ENCODE peak calls at places on chromosomes 13 and 19, in six cellular contexts. S is neuronal stem cell, H is HepG2, C is transverse colon, P is A549, L is ascending aorta. W is an unnamed sample.

GRCh38 chr19:17605761-17606745 is 50.6 kb downstream of the COLGALT1 start:
- DNase-seq in P (peak; percentile 72), L (peak; percentile 29), H (peak; percentile 80), S (peak; percentile 93), C (peak; percentile 72), W (peak; percentile 82)

GRCh38 chr19:17424743-17425365 is 5.0 kb downstream of the MVB12A start:
- DNase-seq in S (peak; percentile 76), H (no peak), L (no peak), P (no peak), C (no peak), W (peak; percentile 29)

GRCh38 chr19:45117666-45118065 is 24.7 kb downstream of the PPP1R37 start:
- DNase-seq in L (no peak), H (no peak), S (no peak), C (no peak), P (no peak), W (no peak)

GRCh38 chr19:43780706-43781525 is at the start of gene KCNN4:
- DNase-seq in P (peak; percentile 77), L (no peak), S (no peak), H (no peak), C (peak; percentile 88), W (no peak)

GRCh38 chr13:20136781-20137703 is 23.8 kb downstream of the GJA3 start:
- DNase-seq in L (no peak), S (no peak), C (peak; percentile 67), P (peak; percentile 54), H (peak; percentile 37), W (peak; percentile 44)

GRCh38 chr13:66237411-66238062 is 992.6 kb downstream of the PCDH9 start:
- DNase-seq in P (no peak), S (peak; percentile 60), L (no peak), H (no peak), C (no peak), W (no peak)

GRCh38 chr19:40611096-40611495 is 9.9 kb downstream of the LTBP4 start:
- DNase-seq in S (no peak), H (no peak), C (peak; percentile 64), L (no peak), P (no peak), W (no peak)

GRCh38 chr19:31204115-31204514 is 145.1 kb downstream of the TSHZ3 start:
- DNase-seq in S (no peak), P (no peak), H (no peak), C (no peak), L (no peak), W (no peak)

GRCh38 chr19:34523408-34523807 is 41.9 kb downstream of the WTIP start:
- DNase-seq in P (no peak), L (no peak), S (no peak), H (no peak), C (no peak), W (no peak)

GRCh38 chr19:40403262-40403984 is 9.8 kb downstream of the PRX start:
- DNase-seq in S (peak; percentile 91), P (peak; percentile 100), H (peak; percentile 84), L (peak; percentile 63), C (peak; percentile 95), W (peak; percentile 66)

GRCh38 chr19:18292810-18293641 is 11.6 kb upstream of the JUND start:
- DNase-seq in P (peak; percentile 71), H (peak; percentile 75), L (peak; percentile 49), C (peak; percentile 79), S (peak; percentile 82), W (peak; percentile 34)

GRCh38 chr19:7888145-7888825 is at the start of gene LRRC8E:
- DNase-seq in H (peak; percentile 59), P (peak; percentile 62), L (no peak), S (peak; percentile 63), C (peak; percentile 79), W (no peak)
- H3K4me3 ChIP-seq in H (peak within 1 kb of the TSS; percentile 93), P (peak within 1 kb of the TSS; percentile 71), L (peak within 1 kb of the TSS; percentile 40), S (no peak within 1 kb of the TSS), C (peak within 1 kb of the TSS; percentile 43), W (no peak within 1 kb of the TSS)

GRCh38 chr19:29687244-29687896 is 22.1 kb downstream of the PLEKHF1 start:
- DNase-seq in L (no peak), H (no peak), S (no peak), P (no peak), C (no peak), W (no peak)

GRCh38 chr19:29683009-29683408 is 17.7 kb downstream of the PLEKHF1 start:
- DNase-seq in L (no peak), H (peak; percentile 15), C (no peak), S (peak; percentile 51), P (no peak), W (no peak)

GRCh38 chr19:29687897-29688728 is 22.9 kb downstream of the PLEKHF1 start:
- DNase-seq in L (no peak), S (no peak), P (no peak), H (no peak), C (no peak), W (no peak)

GRCh38 chr19:29685326-29685725 is 20.1 kb downstream of the PLEKHF1 start:
- DNase-seq in C (no peak), P (no peak), S (no peak), H (no peak), L (no peak), W (no peak)

GRCh38 chr19:29686285-29686805 is 21.1 kb downstream of the PLEKHF1 start:
- DNase-seq in L (no peak), H (no peak), C (no peak), S (no peak), P (no peak), W (no peak)
- H3K4me1 ChIP-seq in L (peaks cover 4% of the 10 kb centered on the region), H (peaks cover 9% of the 10 kb centered on the region), C (no peaks in the 10 kb centered on the region), S (peaks cover 14% of the 10 kb centered on the region), P (peaks cover 14% of the 10 kb centered on the region), W (peaks cover 14% of the 10 kb centered on the region)

DNA sequence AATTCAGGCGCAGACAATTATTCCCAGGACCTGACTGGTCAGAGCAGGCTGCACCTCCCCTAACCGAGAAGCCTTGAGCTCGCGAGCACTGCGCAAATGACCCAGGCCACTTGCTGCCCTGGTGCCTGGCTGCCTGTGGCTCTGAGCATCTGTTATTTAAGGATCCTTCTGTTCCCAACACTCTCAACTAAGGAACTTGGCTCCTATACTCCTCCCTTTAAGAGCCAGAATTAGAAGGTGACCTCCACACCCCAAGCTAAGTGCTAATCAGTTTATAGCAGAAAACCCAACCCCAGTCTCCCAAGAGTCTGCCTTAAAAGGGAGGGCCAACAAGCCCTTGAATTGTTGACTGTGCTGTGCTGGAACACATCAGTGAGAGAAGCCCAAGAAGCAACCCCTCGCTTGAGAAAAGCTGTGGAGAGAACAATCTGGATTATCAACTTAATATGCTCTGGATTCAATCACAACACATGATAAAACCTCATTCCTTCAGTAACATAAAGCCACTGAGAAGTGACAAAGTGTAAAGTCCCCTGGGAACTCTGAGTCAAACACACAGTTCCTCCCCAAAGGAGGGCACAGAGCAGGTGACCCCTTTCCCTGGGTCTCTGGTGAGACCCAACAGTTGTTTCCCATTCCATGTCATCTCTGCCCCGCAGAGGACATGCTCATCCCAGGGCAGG is 14.6 kb downstream of the AKAP8L start:
- DNase-seq in L (no peak), C (no peak), P (no peak), H (no peak), S (no peak), W (no peak)
- H3K4me3 ChIP-seq in L (no peak overlapping the region), C (no peak overlapping the region), P (no peak overlapping the region), H (no peak overlapping the region), S (no peak overlapping the region), W (no peak overlapping the region)

GRCh38 chr13:113008841-113009240 is 39.8 kb downstream of the MCF2L start:
- DNase-seq in C (no peak), L (no peak), P (no peak), S (no peak), H (no peak), W (no peak)
- H3K4me1 ChIP-seq in C (no peaks in the 10 kb centered on the region), L (no peaks in the 10 kb centered on the region), P (no peaks in the 10 kb centered on the region), S (peaks cover 4% of the 10 kb centered on the region), H (peaks cover 61% of the 10 kb centered on the region), W (peaks cover 7% of the 10 kb centered on the region)

GRCh38 chr13:94329754-94330551 is 149.5 kb downstream of the DCT start:
- DNase-seq in P (peak; percentile 15), C (no peak), H (peak; percentile 28), S (no peak), L (no peak), W (no peak)
- H3K4me3 ChIP-seq in P (no peak overlapping the region), C (no peak overlapping the region), H (no peak overlapping the region), S (no peak overlapping the region), L (no peak overlapping the region), W (no peak overlapping the region)

GRCh38 chr13:40732658-40733057 is 38.3 kb downstream of the MRPS31 start:
- DNase-seq in L (no peak), C (no peak), P (no peak), H (no peak), S (no peak), W (no peak)
- H3K4me1 ChIP-seq in L (no peaks in the 10 kb centered on the region), C (no peaks in the 10 kb centered on the region), P (no peaks in the 10 kb centered on the region), H (no peaks in the 10 kb centered on the region), S (no peaks in the 10 kb centered on the region), W (no peaks in the 10 kb centered on the region)

GRCh38 chr19:1238373-1239303 is 833 bp upstream of the CBARP start:
- DNase-seq in L (no peak), C (no peak), S (no peak), P (no peak), H (no peak), W (no peak)
- H3K4me3 ChIP-seq in L (peak overlapping the region; percentile 47), C (no peak overlapping the region), S (peak overlapping the region; percentile 69), P (peak overlapping the region; percentile 63), H (peak overlapping the region; percentile 59), W (no peak overlapping the region)

GRCh38 chr13:41643502-41643901 is 186.2 kb downstream of the RGCC start:
- DNase-seq in S (no peak), L (no peak), P (no peak), C (no peak), H (no peak), W (no peak)
- H3K4me1 ChIP-seq in S (peaks cover 27% of the 10 kb centered on the region), L (peaks cover 6% of the 10 kb centered on the region), P (peaks cover 53% of the 10 kb centered on the region), C (peaks cover 11% of the 10 kb centered on the region), H (peaks cover 73% of the 10 kb centered on the region), W (no peaks in the 10 kb centered on the region)

DNA sequence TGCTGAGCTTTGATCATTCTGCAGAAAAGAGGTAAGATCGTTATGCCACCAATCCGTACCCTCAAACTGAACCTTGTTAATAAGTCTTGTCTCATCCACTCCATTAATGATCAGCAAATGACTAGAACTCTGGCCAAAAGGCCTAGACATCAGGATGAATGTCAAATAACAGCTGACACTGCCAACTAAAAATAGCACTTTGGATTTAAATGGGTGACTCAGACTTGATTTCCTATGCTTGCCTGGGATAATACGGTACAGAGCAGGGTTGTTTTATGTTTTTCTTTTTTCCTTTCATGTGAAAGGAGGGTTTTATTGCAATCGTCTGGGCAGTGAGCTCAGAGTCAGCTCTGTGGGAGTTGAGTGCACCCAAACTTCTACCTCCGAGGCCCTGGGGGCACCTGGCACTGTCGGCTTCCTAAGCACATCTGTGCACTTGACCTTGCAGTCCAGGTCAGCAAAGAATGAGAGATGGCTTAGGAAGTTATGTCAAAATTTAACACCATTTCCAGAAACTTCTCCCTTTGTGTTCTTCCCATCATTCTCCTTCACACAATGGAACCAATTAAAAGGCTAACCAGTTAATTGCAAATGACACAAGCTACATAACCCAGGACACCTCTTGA is 134.1 kb downstream of the LACC1 start:
- DNase-seq in L (no peak), S (no peak), H (no peak), C (no peak), P (no peak), W (no peak)
- H3K4me3 ChIP-seq in L (no peak overlapping the region), S (no peak overlapping the region), H (no peak overlapping the region), C (no peak overlapping the region), P (no peak overlapping the region), W (no peak overlapping the region)

W was measured in naive thymus-derived CD4-positive, alpha-beta T cell.